ENCODE peak calls at places on chromosome 20, in nine cellular contexts. E, N, H, P, G, W, D, M and U are unnamed samples.

GRCh38 chr20:22762576-22763256 is 178.3 kb upstream of the FOXA2 start:
- DNase-seq in E (no peak), N (no peak), H (no peak), P (no peak), G (peak), W (no peak), D (no peak), M (no peak), U (no peak)

GRCh38 chr20:64090165-64090564 is 6.0 kb upstream of the LKAAEAR1 start:
- DNase-seq in E (no peak), N (no peak), H (no peak), P (no peak), G (no peak), W (no peak), D (no peak), M (no peak), U (no peak)

GRCh38 chr20:19688031-19688806 is 69.8 kb upstream of the RIN2 start:
- DNase-seq in E (peak), N (no peak), H (peak), P (peak), G (peak), W (peak), D (peak), M (peak), U (no peak)

GRCh38 chr20:16018881-16019280 is 554.4 kb downstream of the KIF16B start:
- DNase-seq in E (no peak), N (no peak), H (no peak), P (no peak), G (no peak), W (no peak), D (no peak), M (no peak), U (no peak)

GRCh38 chr20:62285722-62286121 is 17.1 kb upstream of the ADRM1 start:
- DNase-seq in E (no peak), N (no peak), H (no peak), P (no peak), G (no peak), W (no peak), D (no peak), M (no peak), U (no peak)

GRCh38 chr20:14612389-14612788 is 275.0 kb upstream of the FLRT3 start:
- DNase-seq in E (no peak), N (no peak), H (no peak), P (no peak), G (no peak), W (no peak), D (no peak), M (no peak), U (peak)

GRCh38 chr20:63284544-63284949 is 8.4 kb upstream of the COL20A1 start:
- DNase-seq in E (no peak), N (no peak), H (no peak), P (no peak), G (no peak), W (no peak), D (no peak), M (no peak), U (no peak)

GRCh38 chr20:9068896-9069663 is at the start of gene PLCB4:
- DNase-seq in E (peak), N (no peak), H (peak), P (peak), G (peak), W (no peak), D (peak), M (peak), U (peak)

GRCh38 chr20:36951198-36951976 is at the start of gene SAMHD1:
- DNase-seq in E (peak), N (peak), H (peak), P (peak), G (peak), W (peak), D (peak), M (peak), U (peak)
- TF ChIP-seq POLR2A in E (peak), N (peak), H (peak), P (peak), G (peak), W (peak), D (peak), M (peak), U (peak)

GRCh38 chr20:37296371-37296770 is 6.9 kb downstream of the MANBAL start:
- DNase-seq in E (no peak), N (no peak), H (no peak), P (no peak), G (no peak), W (no peak), D (no peak), M (no peak), U (no peak)

GRCh38 chr20:37295595-37295994 is 6.1 kb downstream of the MANBAL start:
- DNase-seq in E (no peak), N (no peak), H (no peak), P (no peak), G (peak), W (no peak), D (no peak), M (no peak), U (no peak)

GRCh38 chr20:37295001-37295400 is 5.5 kb downstream of the MANBAL start:
- DNase-seq in E (peak), N (no peak), H (no peak), P (peak), G (peak), W (no peak), D (no peak), M (no peak), U (peak)

GRCh38 chr20:37293301-37293943 is 4.0 kb downstream of the MANBAL start:
- DNase-seq in E (no peak), N (no peak), H (no peak), P (no peak), G (no peak), W (no peak), D (no peak), M (no peak), U (no peak)

DNA sequence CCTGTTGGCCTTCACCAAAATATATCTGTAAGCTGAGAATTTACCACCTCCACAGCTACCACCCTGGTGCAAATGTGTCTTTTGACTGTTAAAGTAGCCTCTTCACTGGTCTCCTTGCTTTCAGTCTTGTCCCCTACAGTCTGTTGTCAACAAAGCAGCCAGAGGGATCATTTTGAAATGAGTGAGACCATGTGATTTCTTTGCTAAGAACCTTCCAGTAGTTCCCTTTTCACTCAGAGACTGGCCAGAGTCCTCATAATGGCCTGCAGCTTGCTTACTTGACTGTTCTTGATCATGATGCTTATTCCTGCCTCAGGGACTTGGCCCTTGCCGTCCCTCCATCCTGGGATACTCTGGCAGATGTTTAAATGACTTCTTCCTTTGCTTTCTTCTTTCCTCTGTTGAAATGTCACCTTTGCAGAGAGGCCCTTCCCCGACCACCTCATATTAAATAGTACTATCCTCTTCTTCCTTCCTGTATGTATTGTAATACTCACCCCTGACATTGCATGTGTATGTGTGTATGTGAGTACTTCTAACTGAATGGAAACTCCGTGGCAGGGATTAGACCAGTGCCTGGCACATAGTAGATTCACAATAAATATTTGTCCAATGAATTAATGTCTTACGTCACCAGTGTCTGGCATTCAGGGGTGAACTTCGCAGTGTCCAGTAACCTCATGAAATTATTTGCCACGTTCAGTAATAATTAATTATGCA is 5.0 kb downstream of the MANBAL start:
- DNase-seq in E (no peak), N (no peak), H (no peak), P (no peak), G (no peak), W (no peak), D (no peak), M (no peak), U (no peak)
- TF ChIP-seq POLR2A in E (no peak), N (no peak), H (no peak), P (no peak), G (no peak), W (no peak), D (no peak), M (no peak), U (no peak)

GRCh38 chr20:53332022-53332824 is 261.4 kb downstream of the ZNF217 start:
- DNase-seq in E (no peak), N (no peak), H (no peak), P (no peak), G (no peak), W (no peak), D (no peak), M (no peak), U (no peak)
- TF ChIP-seq POLR2A in E (no peak), N (no peak), H (no peak), P (no peak), G (no peak), W (no peak), D (no peak), M (no peak), U (no peak)

GRCh38 chr20:49750611-49751396 is 37.1 kb upstream of the B4GALT5 start:
- DNase-seq in E (peak), N (peak), H (no peak), P (no peak), G (no peak), W (no peak), D (peak), M (peak), U (no peak)

GRCh38 chr20:49747707-49748524 is 34.2 kb upstream of the B4GALT5 start:
- DNase-seq in E (peak), N (no peak), H (peak), P (peak), G (peak), W (peak), D (peak), M (peak), U (peak)

GRCh38 chr20:49751397-49751735 is 37.7 kb upstream of the B4GALT5 start:
- DNase-seq in E (peak), N (no peak), H (no peak), P (peak), G (no peak), W (no peak), D (no peak), M (no peak), U (no peak)

GRCh38 chr20:49752504-49752903 is 38.8 kb upstream of the B4GALT5 start:
- DNase-seq in E (no peak), N (no peak), H (no peak), P (no peak), G (no peak), W (no peak), D (no peak), M (no peak), U (no peak)

GRCh38 chr20:49748525-49748838 is 34.8 kb upstream of the B4GALT5 start:
- DNase-seq in E (no peak), N (no peak), H (no peak), P (no peak), G (no peak), W (no peak), D (no peak), M (no peak), U (no peak)
- TF ChIP-seq POLR2A in E (no peak), N (no peak), H (no peak), P (no peak), G (no peak), W (no peak), D (no peak), M (no peak), U (no peak)

GRCh38 chr20:3203315-3204123 is 963 bp downstream of the DDRGK1 start:
- DNase-seq in E (no peak), N (peak), H (no peak), P (no peak), G (no peak), W (peak), D (peak), M (peak), U (peak)

GRCh38 chr20:3209023-3209945 is at the start of gene ITPA:
- DNase-seq in E (peak), N (peak), H (no peak), P (no peak), G (peak), W (peak), D (peak), M (peak), U (peak)

GRCh38 chr20:3202965-3203314 is 1.5 kb downstream of the DDRGK1 start:
- DNase-seq in E (no peak), N (no peak), H (no peak), P (no peak), G (no peak), W (no peak), D (no peak), M (no peak), U (no peak)

GRCh38 chr20:3199976-3200755 is 4.3 kb downstream of the DDRGK1 start:
- DNase-seq in E (no peak), N (no peak), H (no peak), P (no peak), G (no peak), W (no peak), D (no peak), M (no peak), U (no peak)

GRCh38 chr20:3204124-3204794 is at the start of gene DDRGK1:
- DNase-seq in E (peak), N (peak), H (peak), P (peak), G (peak), W (peak), D (peak), M (peak), U (peak)
- TF ChIP-seq POLR2A in E (peak), N (peak), H (peak), P (peak), G (peak), W (peak), D (peak), M (peak), U (peak)

GRCh38 chr20:31720486-31721407 is 1.9 kb downstream of the BCL2L1 start:
- DNase-seq in E (no peak), N (no peak), H (no peak), P (no peak), G (no peak), W (peak), D (peak), M (peak), U (peak)

GRCh38 chr20:31723282-31724078 is 812 bp upstream of the BCL2L1 start:
- DNase-seq in E (peak), N (peak), H (peak), P (peak), G (peak), W (peak), D (peak), M (peak), U (peak)

GRCh38 chr20:31722388-31723281 is at the start of gene BCL2L1:
- DNase-seq in E (peak), N (no peak), H (peak), P (peak), G (peak), W (peak), D (peak), M (peak), U (peak)

GRCh38 chr20:31719644-31720485 is 2.8 kb downstream of the BCL2L1 start:
- DNase-seq in E (no peak), N (no peak), H (no peak), P (no peak), G (peak), W (peak), D (no peak), M (peak), U (peak)

DNA sequence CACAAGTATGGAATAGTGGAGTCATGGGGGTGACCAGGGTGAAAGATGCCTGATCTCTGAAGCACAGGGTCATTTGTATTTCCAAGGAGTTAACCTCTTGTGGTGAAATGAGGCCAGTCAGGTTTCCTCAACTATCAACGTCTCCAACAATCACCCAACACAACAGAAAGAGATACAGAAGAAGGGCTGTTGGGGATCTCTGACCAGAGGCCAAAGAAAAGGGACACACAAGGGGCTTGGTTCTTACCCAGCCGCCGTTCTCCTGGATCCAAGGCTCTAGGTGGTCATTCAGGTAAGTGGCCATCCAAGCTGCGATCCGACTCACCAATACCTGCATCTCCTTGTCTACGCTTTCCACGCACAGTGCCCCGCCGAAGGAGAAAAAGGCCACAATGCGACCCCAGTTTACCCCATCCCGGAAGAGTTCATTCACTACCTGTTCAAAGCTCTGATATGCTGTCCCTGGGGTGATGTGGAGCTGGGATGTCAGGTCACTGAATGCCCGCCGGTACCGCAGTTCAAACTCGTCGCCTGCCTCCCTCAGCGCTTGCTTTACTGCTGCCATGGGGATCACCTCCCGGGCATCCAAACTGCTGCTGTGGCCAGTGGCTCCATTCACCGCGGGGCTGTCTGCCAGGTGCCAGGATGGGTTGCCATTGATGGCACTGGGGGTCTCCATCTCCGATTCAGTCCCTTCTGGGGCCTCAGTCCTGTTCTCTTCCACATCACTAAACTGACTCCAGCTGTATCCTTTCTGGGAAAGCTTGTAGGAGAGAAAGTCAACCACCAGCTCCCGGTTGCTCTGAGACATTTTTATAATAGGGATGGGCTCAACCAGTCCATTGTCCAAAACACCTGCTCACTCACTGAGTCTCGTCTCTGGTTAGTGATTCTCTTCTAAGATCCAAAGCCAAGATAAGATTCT is 998 bp downstream of the BCL2L1 start:
- DNase-seq in E (peak), N (no peak), H (peak), P (no peak), G (no peak), W (no peak), D (peak), M (peak), U (peak)
- TF ChIP-seq POLR2A in E (no peak), N (no peak), H (no peak), P (peak), G (no peak), W (no peak), D (no peak), M (no peak), U (no peak)